ENCODE peak calls at places on chromosomes 3 and 15, in ten cellular contexts. D is bronchial epithelial cell; K is stimulated activated CD8-positive, alpha-beta memory T cell treated with anti-CD3 and anti-CD28 coated beads, Interleukin-4, amount 100 ng/mL, for 4 hours; P is cardiac fibroblast; I is fibroblast of pulmonary artery; H is germinal center; V is nephron progenitor cell; J is NCI-H1092; Z is SK-N-DZ; U is left ventricle myocardium inferior. X is an unnamed sample.

GRCh38 chr15:53644681-53645080 is 114.8 kb downstream of the WDR72 start:
- DNase-seq in U (no peak), I (no peak), Z (no peak), D (no peak), J (peak), H (no peak), P (no peak), K (no peak), V (no peak), X (no peak)

GRCh38 chr15:76968310-76968709 is 26.6 kb upstream of the PSTPIP1 start:
- DNase-seq in U (no peak), V (no peak), J (no peak), P (peak), D (peak), H (no peak), I (peak), K (no peak), Z (no peak), X (no peak)

GRCh38 chr3:45479627-45480026 is 91.3 kb downstream of the LARS2 start:
- DNase-seq in I (peak), P (peak), H (no peak), U (no peak), J (no peak), D (peak), Z (no peak), V (no peak), K (no peak), X (no peak)

GRCh38 chr3:66488492-66488891 is 12.3 kb downstream of the LRIG1 start:
- DNase-seq in D (no peak), Z (no peak), U (no peak), K (no peak), H (no peak), J (no peak), P (no peak), V (no peak), I (no peak), X (no peak)

GRCh38 chr3:41317718-41318117 is 118.4 kb downstream of the CTNNB1 start:
- DNase-seq in D (peak), J (no peak), H (no peak), U (no peak), Z (no peak), P (peak), K (no peak), I (peak), V (no peak), X (no peak)

GRCh38 chr3:104696470-104696869 is 670.2 kb upstream of the ALCAM start:
- DNase-seq in U (no peak), V (no peak), J (no peak), H (no peak), K (no peak), D (no peak), I (no peak), P (no peak), Z (no peak), X (no peak)

GRCh38 chr15:29216955-29217354 is 52.7 kb downstream of the NSMCE3 start:
- DNase-seq in J (no peak), I (no peak), D (no peak), Z (no peak), H (no peak), U (no peak), V (no peak), K (no peak), P (no peak), X (no peak)

GRCh38 chr3:178434206-178434805 is 101.9 kb upstream of the KCNMB2 start:
- DNase-seq in V (no peak), Z (peak), P (peak), J (no peak), I (peak), H (no peak), U (no peak), D (no peak), K (no peak), X (no peak)

GRCh38 chr15:78915341-78916087 is 29.3 kb downstream of the CTSH start:
- DNase-seq in V (no peak), P (peak), Z (no peak), I (peak), K (no peak), J (no peak), H (no peak), U (peak), D (no peak), X (no peak)

GRCh38 chr3:116263842-116264545 is 181.3 kb downstream of the LSAMP start:
- DNase-seq in J (no peak), Z (peak), P (peak), K (no peak), V (no peak), I (peak), U (no peak), H (no peak), D (no peak), X (no peak)

GRCh38 chr3:21017115-21017852 is 733.7 kb downstream of the ZNF385D start:
- DNase-seq in D (peak), U (no peak), V (no peak), J (no peak), I (no peak), P (peak), H (no peak), Z (no peak), K (no peak), X (no peak)

GRCh38 chr3:27573780-27574437 is 89.7 kb upstream of the SLC4A7 start:
- DNase-seq in I (no peak), H (no peak), D (no peak), J (no peak), K (no peak), V (no peak), Z (no peak), P (peak), U (no peak), X (no peak)

X was measured in right atrium auricular region.